ENCODE peak calls at places on chromosomes 11 and 22, in ten cellular contexts. K is A673; P is T follicular helper cell; J is Caki2; Y is activated T-cell treated with anti-CD3 and anti-CD28 coated beads, Interleukin-2, amount 50 U/mL, for 4 hours; M is M059J; H is AG08395; V is midbrain; D is stimulated activated CD4-positive, alpha-beta T cell treated with anti-CD3 and anti-CD28 coated beads, Interleukin-1b, Interleukin-23, amount 100 ng/mL, for 24 hours; Q is GOT3. N is an unnamed sample.

GRCh38 chr11:27471588-27472397 is 797 bp downstream of the LGR4 start:
- DNase-seq in D (no peak), J (no peak), H (no peak), V (peak; percentile 53), Q (no peak), Y (peak; percentile 6), M (peak; percentile 46), K (peak; percentile 75), P (no peak), N (peak; percentile 88)

GRCh38 chr11:117903505-117904382 is 25.5 kb downstream of the TMPRSS13 start:
- DNase-seq in H (no peak), J (no peak), D (no peak), M (no peak), K (no peak), Q (no peak), Y (no peak), V (no peak), P (no peak), N (peak; percentile 49)

GRCh38 chr11:92269021-92269420 is 44.4 kb downstream of the FAT3 start:
- DNase-seq in J (peak; percentile 84), K (no peak), P (no peak), M (peak; percentile 90), V (no peak), Q (no peak), D (no peak), H (peak; percentile 74), Y (no peak), N (no peak)

GRCh38 chr22:41638124-41638523 is 17.0 kb downstream of the XRCC6 start:
- DNase-seq in M (no peak), D (no peak), Q (no peak), H (no peak), V (no peak), J (no peak), K (no peak), Y (no peak), P (no peak), N (no peak)

GRCh38 chr22:44633647-44634046 is 68.4 kb upstream of the PRR5 start:
- DNase-seq in Y (no peak), H (no peak), K (no peak), M (no peak), V (no peak), J (no peak), D (no peak), P (no peak), Q (no peak), N (no peak)

GRCh38 chr11:133924661-133925060 is 32.1 kb downstream of the IGSF9B start:
- DNase-seq in M (no peak), D (no peak), Y (no peak), P (no peak), Q (no peak), V (no peak), K (no peak), H (no peak), J (no peak), N (no peak)

GRCh38 chr11:62552465-62552782 is 5.8 kb upstream of the AHNAK start:
- DNase-seq in Q (no peak), V (no peak), D (no peak), M (no peak), Y (no peak), P (no peak), J (no peak), K (peak; percentile 80), H (no peak), N (no peak)

GRCh38 chr11:116171271-116172140 is 601.3 kb downstream of the BUD13 start:
- DNase-seq in J (no peak), H (no peak), Q (no peak), Y (no peak), V (no peak), D (no peak), M (no peak), K (no peak), P (no peak), N (no peak)

GRCh38 chr22:49955581-49956417 is 4.8 kb upstream of the PIM3 start:
- DNase-seq in M (no peak), K (no peak), P (no peak), H (no peak), V (no peak), Q (no peak), J (no peak), Y (no peak), D (no peak), N (no peak)

GRCh38 chr11:35334385-35335090 is 84.8 kb downstream of the SLC1A2 start:
- DNase-seq in Y (no peak), K (no peak), D (no peak), H (no peak), P (no peak), V (no peak), J (no peak), Q (no peak), M (no peak), N (peak; percentile 90)

GRCh38 chr11:124830749-124831148 is 30.5 kb upstream of the MSANTD2 start:
- DNase-seq in V (no peak), H (no peak), M (no peak), Y (no peak), P (no peak), J (no peak), K (no peak), Q (no peak), D (no peak), N (no peak)

GRCh38 chr11:61281581-61282250 is 13.4 kb downstream of the VWCE start:
- DNase-seq in Y (no peak), J (peak; percentile 12), K (peak; percentile 68), D (peak; percentile 18), M (no peak), Q (no peak), P (no peak), V (no peak), H (peak; percentile 55), N (peak; percentile 47)

GRCh38 chr22:39949964-39950737 is 10.0 kb upstream of the TMA7B start:
- DNase-seq in Q (no peak), H (no peak), M (no peak), K (no peak), J (no peak), D (no peak), V (no peak), Y (no peak), P (no peak), N (no peak)

GRCh38 chr22:27669798-27670599 is 131.6 kb downstream of the MN1 start:
- DNase-seq in M (peak; percentile 35), Y (no peak), H (no peak), Q (no peak), P (no peak), K (no peak), D (no peak), V (no peak), J (peak; percentile 59), N (no peak)

GRCh38 chr22:30615543-30615954 is 8.6 kb downstream of the TCN2 start:
- DNase-seq in Q (no peak), H (peak; percentile 1), M (no peak), Y (no peak), V (no peak), D (no peak), J (no peak), K (no peak), P (no peak), N (no peak)

GRCh38 chr11:6825333-6825744 is 20.1 kb upstream of the OR10A5 start:
- DNase-seq in Q (no peak), V (no peak), Y (no peak), K (peak; percentile 7), J (no peak), P (no peak), H (no peak), M (peak; percentile 25), D (no peak), N (peak; percentile 31)

GRCh38 chr22:46090051-46090591 is 60.2 kb upstream of the PPARA start:
- DNase-seq in Y (no peak), V (no peak), H (no peak), M (peak; percentile 47), Q (no peak), P (no peak), J (no peak), D (no peak), K (no peak), N (peak; percentile 66)

GRCh38 chr11:102810943-102811528 is 13.1 kb upstream of the MMP1 start:
- DNase-seq in P (no peak), Q (no peak), D (no peak), M (peak; percentile 57), J (peak; percentile 9), V (no peak), K (peak; percentile 92), Y (no peak), H (peak; percentile 46), N (peak; percentile 77)

GRCh38 chr22:23926561-23926960 is 32.4 kb downstream of the MIF start:
- DNase-seq in J (no peak), Y (no peak), M (no peak), Q (no peak), P (no peak), H (no peak), D (no peak), V (no peak), K (no peak), N (no peak)

GRCh38 chr11:44268807-44269080 is 41.2 kb downstream of the ALX4 start:
- DNase-seq in Q (no peak), Y (no peak), P (no peak), J (no peak), K (no peak), D (no peak), H (no peak), M (no peak), V (no peak), N (no peak)

GRCh38 chr22:43363580-43364435 is 20.6 kb upstream of the SCUBE1 start:
- DNase-seq in H (no peak), Q (no peak), P (no peak), Y (no peak), V (no peak), J (no peak), D (no peak), M (no peak), K (no peak), N (no peak)

GRCh38 chr11:44631831-44632230 is 66.4 kb downstream of the CD82 start:
- DNase-seq in Y (no peak), K (no peak), H (no peak), J (no peak), V (no peak), M (no peak), D (no peak), Q (no peak), P (no peak), N (no peak)

GRCh38 chr11:19392321-19392720 is 151.6 kb upstream of the E2F8 start:
- DNase-seq in K (no peak), D (no peak), M (no peak), J (no peak), V (no peak), P (no peak), Y (no peak), Q (no peak), H (peak; percentile 25), N (no peak)

GRCh38 chr11:11179239-11179638 is 173.8 kb downstream of the CSNK2A3 start:
- DNase-seq in Y (no peak), D (no peak), P (no peak), V (peak; percentile 52), H (peak; percentile 93), Q (no peak), J (peak; percentile 82), M (peak; percentile 70), K (no peak), N (peak; percentile 67)

GRCh38 chr11:61871158-61871597 is 20.2 kb downstream of the FADS3 start:
- DNase-seq in Q (peak; percentile 36), V (peak; percentile 86), Y (peak; percentile 49), D (peak; percentile 48), J (no peak), K (peak; percentile 93), P (peak; percentile 51), M (peak; percentile 81), H (peak; percentile 92), N (peak; percentile 89)

GRCh38 chr22:50148166-50148500 is 22.4 kb upstream of the PANX2 start:
- DNase-seq in K (no peak), Y (no peak), H (no peak), V (no peak), D (no peak), Q (no peak), P (no peak), J (no peak), M (no peak), N (no peak)

GRCh38 chr11:119909495-119909894 is 180.5 kb upstream of the NECTIN1 start:
- DNase-seq in Y (no peak), K (no peak), D (no peak), V (no peak), H (no peak), M (no peak), Q (no peak), P (no peak), J (no peak), N (no peak)

GRCh38 chr22:37806409-37807338 is 1.1 kb upstream of the GCAT start:
- DNase-seq in J (no peak), V (no peak), M (peak; percentile 69), P (no peak), K (no peak), H (peak; percentile 43), Y (no peak), D (no peak), Q (no peak), N (peak; percentile 56)